ENCODE peak calls at places on chromosomes 7 and 10, in six cellular contexts. F is HepG2, O is IMR-90, I is HCT116, C is H1, S is K562. Y is an unnamed sample.

GRCh38 chr10:50279489-50279888 is 28.2 kb upstream of the ASAH2 start:
- DNase-seq in F (peak), O (no peak), I (no peak), C (no peak), S (peak), Y (no peak)

GRCh38 chr10:56551037-56551436 is 190.0 kb upstream of the ZWINT start:
- DNase-seq in F (peak), O (no peak), I (no peak), C (no peak), S (no peak), Y (no peak)

GRCh38 chr10:118017850-118018249 is 28.9 kb downstream of the RAB11FIP2 start:
- DNase-seq in F (no peak), O (no peak), I (no peak), C (no peak), S (no peak), Y (no peak)

GRCh38 chr7:130366561-130366960 is 13.7 kb upstream of the CPA1 start:
- DNase-seq in F (no peak), O (peak), I (no peak), C (no peak), S (no peak), Y (no peak)

GRCh38 chr7:44282601-44283171 is 42.7 kb downstream of the CAMK2B start:
- DNase-seq in F (no peak), O (no peak), I (no peak), C (peak), S (no peak), Y (no peak)

GRCh38 chr7:106029448-106029847 is 66.4 kb downstream of the CDHR3 start:
- DNase-seq in F (no peak), O (no peak), I (no peak), C (no peak), S (no peak), Y (no peak)

GRCh38 chr7:135911091-135911490 is 66.1 kb downstream of the MTPN start:
- DNase-seq in F (no peak), O (no peak), I (no peak), C (no peak), S (no peak), Y (no peak)

GRCh38 chr7:31633894-31634494 is 53.0 kb upstream of the PPP1R17 start:
- DNase-seq in F (peak), O (peak), I (peak), C (no peak), S (peak), Y (no peak)

GRCh38 chr10:79397575-79398303 is 47.7 kb downstream of the ZCCHC24 start:
- DNase-seq in F (no peak), O (peak), I (no peak), C (no peak), S (no peak), Y (no peak)

GRCh38 chr7:45595809-45596664 is 21.9 kb downstream of the ADCY1 start:
- DNase-seq in F (no peak), O (no peak), I (no peak), C (peak), S (no peak), Y (no peak)

GRCh38 chr10:43862756-43863155 is 214.1 kb upstream of the ZNF32 start:
- DNase-seq in F (no peak), O (no peak), I (no peak), C (peak), S (no peak), Y (no peak)

GRCh38 chr7:68058014-68058413 is 1061.4 kb downstream of the TYW1 start:
- DNase-seq in F (no peak), O (no peak), I (no peak), C (no peak), S (no peak), Y (no peak)

GRCh38 chr10:130573446-130573845 is 437.3 kb downstream of the GLRX3 start:
- DNase-seq in F (no peak), O (no peak), I (no peak), C (no peak), S (no peak), Y (no peak)

DNA sequence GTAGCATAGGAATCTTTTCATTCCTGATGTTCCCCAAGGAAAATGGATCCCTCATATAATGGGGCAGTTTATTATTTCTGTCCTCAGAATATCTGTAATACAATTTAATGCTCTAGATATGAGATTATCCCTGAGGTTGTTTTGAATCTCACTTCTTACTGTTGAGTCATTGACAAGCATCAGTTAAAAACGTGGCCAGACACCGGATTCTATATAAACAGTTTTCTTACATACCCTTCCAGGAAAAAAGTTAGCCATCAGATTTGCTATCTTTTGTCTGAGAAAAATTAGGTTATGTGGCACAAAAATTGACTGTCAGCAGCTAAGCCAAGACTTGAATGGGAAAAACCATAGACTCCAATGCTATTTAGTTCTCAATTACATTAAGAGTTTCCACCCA is 539.8 kb upstream of the CELF2 start:
- DNase-seq in F (no peak), O (peak), I (no peak), C (no peak), S (no peak), Y (no peak)
- TF ChIP-seq CEBPB in F (no peak), O (no peak), I (no peak), C (no peak), S (no peak), Y (no peak)

GRCh38 chr10:121595321-121595805 is 2.9 kb downstream of the FGFR2 start:
- DNase-seq in F (no peak), O (no peak), I (no peak), C (no peak), S (no peak), Y (no peak)

GRCh38 chr10:121594623-121595320 is 3.5 kb downstream of the FGFR2 start:
- DNase-seq in F (no peak), O (no peak), I (no peak), C (no peak), S (no peak), Y (no peak)

GRCh38 chr10:121596668-121597503 is 1.4 kb downstream of the FGFR2 start:
- DNase-seq in F (no peak), O (no peak), I (no peak), C (peak), S (no peak), Y (no peak)

GRCh38 chr10:121597504-121598241 is 571 bp downstream of the FGFR2 start:
- DNase-seq in F (no peak), O (no peak), I (no peak), C (peak), S (no peak), Y (no peak)

GRCh38 chr10:121595806-121596667 is 2.2 kb downstream of the FGFR2 start:
- DNase-seq in F (no peak), O (no peak), I (no peak), C (peak), S (no peak), Y (no peak)
- H3K9ac ChIP-seq in F (no peak), O (no peak), I (no peak), C (no peak), S (no peak), Y (no peak)

GRCh38 chr7:151126500-151127137 is 40.3 kb downstream of the AGAP3 start:
- DNase-seq in F (no peak), O (no peak), I (no peak), C (no peak), S (no peak), Y (no peak)
- TF ChIP-seq CEBPB in F (no peak), O (no peak), I (no peak), C (no peak), S (no peak), Y (no peak)

GRCh38 chr10:48745662-48746245 is 61.1 kb downstream of the WDFY4 start:
- DNase-seq in F (no peak), O (no peak), I (no peak), C (peak), S (peak), Y (no peak)
- H3K9ac ChIP-seq in F (no peak), O (no peak), I (no peak), C (no peak), S (no peak), Y (no peak)

DNA sequence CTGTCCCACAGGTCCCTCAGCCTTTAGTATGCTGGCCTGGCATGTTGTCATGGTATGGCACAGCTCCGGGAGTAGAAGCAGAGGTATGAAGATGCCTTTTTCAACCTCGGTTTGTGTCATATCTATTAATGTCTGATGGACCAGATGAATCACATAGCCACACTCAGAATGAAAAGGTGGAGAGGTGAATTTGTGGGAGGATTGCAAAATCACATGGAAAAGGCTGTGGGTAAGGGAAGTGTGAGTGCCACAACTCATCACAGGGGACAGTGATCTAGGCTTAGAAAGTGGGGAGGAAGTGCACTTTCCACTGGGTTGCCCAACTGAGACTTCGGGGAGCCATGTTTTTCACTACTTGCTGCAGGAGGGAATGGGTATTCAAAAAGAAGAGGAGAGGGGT is 190.7 kb downstream of the WDR11 start:
- DNase-seq in F (no peak), O (no peak), I (no peak), C (no peak), S (no peak), Y (no peak)
- TF ChIP-seq CEBPB in F (peak), O (no peak), I (no peak), C (no peak), S (no peak), Y (no peak)

DNA sequence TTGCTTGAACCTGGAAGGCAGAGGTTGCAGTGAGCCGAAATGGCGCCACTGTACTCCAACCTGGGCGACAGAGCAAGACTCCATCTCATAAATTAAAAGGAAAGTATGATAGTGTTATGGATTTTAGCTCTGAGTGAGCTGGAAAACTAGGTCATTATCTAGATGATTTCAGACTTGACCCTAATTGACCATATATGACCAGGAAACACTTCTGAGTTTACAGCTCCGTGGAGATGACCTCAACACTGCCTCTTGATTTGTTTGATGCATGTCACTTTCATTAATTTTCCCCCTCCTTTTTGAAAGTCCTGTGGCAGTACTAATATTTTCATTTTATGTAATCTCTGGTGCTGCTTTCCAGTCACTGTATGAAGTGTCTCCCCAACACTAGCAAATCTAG is 7.8 kb upstream of the SEC61A2 start:
- DNase-seq in F (no peak), O (no peak), I (no peak), C (no peak), S (no peak), Y (peak)
- H3K9ac ChIP-seq in F (no peak), O (no peak), I (no peak), C (no peak), S (no peak), Y (peak)

GRCh38 chr10:91349381-91349780 is 60.8 kb upstream of the HECTD2 start:
- DNase-seq in F (no peak), O (peak), I (no peak), C (no peak), S (no peak), Y (no peak)
- TF ChIP-seq CEBPB in F (no peak), O (peak), I (no peak), C (no peak), S (no peak), Y (no peak)

DNA sequence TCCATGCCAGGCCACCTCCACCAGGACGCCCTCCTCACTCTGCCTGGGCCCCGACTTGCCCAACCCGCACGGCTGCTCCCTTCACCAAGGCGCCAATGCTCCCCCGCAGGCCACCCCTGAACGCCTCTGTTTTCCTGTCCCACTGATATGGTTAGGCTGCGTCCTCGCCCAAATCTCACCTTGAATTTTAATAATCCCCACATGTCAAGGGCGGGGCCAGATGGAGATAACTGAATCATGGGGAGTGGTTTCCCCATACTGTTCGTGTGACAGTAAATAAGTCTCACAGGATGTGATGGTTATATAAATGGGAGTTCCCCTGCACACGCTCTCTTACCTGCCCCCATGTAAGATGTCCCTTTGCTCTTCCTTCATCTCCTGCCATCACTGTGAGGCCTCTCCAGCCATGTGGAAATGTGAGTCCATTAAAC is 29.8 kb downstream of the RSU1 start:
- DNase-seq in F (no peak), O (no peak), I (no peak), C (no peak), S (no peak), Y (no peak)
- H3K9ac ChIP-seq in F (no peak), O (no peak), I (no peak), C (no peak), S (no peak), Y (no peak)

GRCh38 chr10:3064423-3064822 is 2.9 kb upstream of the PFKP start:
- DNase-seq in F (no peak), O (no peak), I (no peak), C (no peak), S (no peak), Y (no peak)
- TF ChIP-seq CEBPB in F (no peak), O (no peak), I (no peak), C (no peak), S (no peak), Y (no peak)

Y was measured in GM12878.